ENCODE peak calls at places on chromosomes 12 and 14, in four cellular contexts. O is HFF-Myc, T is GM23338, V is right lobe of liver. P is an unnamed sample.

GRCh38 chr14:81625343-81625742 is 91.7 kb upstream of the SEL1L start:
- DNase-seq in O (no peak), T (peak), V (no peak), P (no peak)

GRCh38 chr12:132429932-132430643 is 59.9 kb upstream of the FBRSL1 start:
- DNase-seq in O (no peak), T (peak), V (no peak), P (no peak)

GRCh38 chr14:103767306-103767894 is 51.8 kb downstream of the ZFYVE21 start:
- DNase-seq in O (no peak), T (no peak), V (no peak), P (no peak)

GRCh38 chr14:101223147-101223546 is 319.6 kb upstream of the RTL1 start:
- DNase-seq in O (no peak), T (peak), V (no peak), P (no peak)

GRCh38 chr12:19576421-19576925 is 137.2 kb downstream of the AEBP2 start:
- DNase-seq in O (no peak), T (no peak), V (no peak), P (no peak)

GRCh38 chr14:58191763-58192596 is 8.0 kb upstream of the ACTR10 start:
- DNase-seq in O (no peak), T (no peak), V (no peak), P (no peak)

GRCh38 chr12:29733060-29733459 is 50.7 kb downstream of the TMTC1 start:
- DNase-seq in O (no peak), T (no peak), V (no peak), P (no peak)

GRCh38 chr12:41011939-41012338 is 176.2 kb upstream of the PDZRN4 start:
- DNase-seq in O (no peak), T (peak), V (no peak), P (no peak)

GRCh38 chr14:90109858-90110257 is 48.1 kb downstream of the KCNK13 start:
- DNase-seq in O (no peak), T (peak), V (no peak), P (no peak)

GRCh38 chr14:35362911-35363374 is 41.6 kb downstream of the NFKBIA start:
- DNase-seq in O (no peak), T (no peak), V (no peak), P (no peak)

GRCh38 chr12:54383041-54383609 is 1.4 kb downstream of the ZNF385A start:
- DNase-seq in O (peak), T (no peak), V (no peak), P (no peak)

GRCh38 chr12:110279976-110280783 is 867 bp upstream of the ATP2A2 start:
- DNase-seq in O (no peak), T (peak), V (no peak), P (no peak)

GRCh38 chr12:92784795-92785562 is 82.2 kb downstream of the PLEKHG7 start:
- DNase-seq in O (peak), T (peak), V (no peak), P (peak)

GRCh38 chr14:74517731-74518130 is 24.2 kb downstream of the ISCA2 start:
- DNase-seq in O (no peak), T (no peak), V (peak), P (no peak)

GRCh38 chr14:64636208-64636979 is 67.8 kb upstream of the PLEKHG3 start:
- DNase-seq in O (no peak), T (peak), V (peak), P (no peak)

GRCh38 chr12:8156845-8157244 is at the start of gene ZNF705A:
- DNase-seq in O (peak), T (no peak), V (no peak), P (peak)

GRCh38 chr12:2092890-2093289 is 40.1 kb downstream of the CACNA1C start:
- DNase-seq in O (no peak), T (no peak), V (no peak), P (no peak)

GRCh38 chr14:51750542-51750941 is 98.8 kb downstream of the FRMD6 start:
- DNase-seq in O (no peak), T (peak), V (no peak), P (no peak)

DNA sequence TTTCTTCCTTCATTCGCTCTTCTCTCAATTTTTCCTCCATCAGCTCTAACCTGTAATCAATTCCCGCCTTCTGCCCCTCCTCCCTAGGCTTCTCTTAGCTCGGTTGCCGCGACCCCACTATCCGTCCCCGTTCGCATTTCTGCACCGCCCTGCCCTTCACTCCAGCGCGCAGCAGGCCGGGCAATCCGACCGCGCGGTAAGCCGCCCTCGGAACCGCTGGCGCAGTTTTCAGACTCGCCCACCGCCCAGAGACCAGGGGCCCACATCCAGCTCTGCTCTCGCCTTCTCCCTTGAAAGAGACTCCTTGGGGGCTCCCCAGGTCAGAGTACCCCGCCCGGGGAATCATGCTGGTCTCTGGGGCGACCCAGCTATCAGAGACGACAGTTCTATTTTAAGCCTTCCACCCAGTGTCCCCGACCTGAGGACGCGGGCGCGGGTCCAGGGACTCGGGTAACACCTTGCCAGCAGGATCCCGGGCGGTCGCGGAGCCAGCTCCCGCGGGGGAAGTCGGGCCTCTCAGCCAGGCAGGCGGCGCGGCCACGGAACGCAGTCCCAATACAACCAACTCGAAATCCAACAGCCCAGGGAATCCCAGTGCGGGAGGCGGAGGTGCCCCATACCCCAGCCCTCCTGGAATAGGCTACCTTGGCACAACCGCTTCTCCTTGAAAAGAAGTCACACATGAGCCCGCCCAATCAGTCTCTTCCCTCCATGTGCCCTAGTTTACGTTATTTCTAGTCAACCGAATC is 5.7 kb upstream of the SLC38A4 start:
- DNase-seq in O (no peak), T (peak), V (peak), P (no peak)
- H3K4me3 ChIP-seq in O (peak), T (peak), V (peak), P (peak)

GRCh38 chr14:66395300-66395699 is 90.9 kb upstream of the CCDC196 start:
- DNase-seq in O (no peak), T (peak), V (no peak), P (no peak)
- TF ChIP-seq CTCF in O (no peak), T (peak), V (peak), P (no peak)

GRCh38 chr12:14410841-14411569 is 45.5 kb downstream of the ATF7IP start:
- DNase-seq in O (no peak), T (no peak), V (no peak), P (no peak)
- H3K4me3 ChIP-seq in O (no peak), T (no peak), V (no peak), P (no peak)

GRCh38 chr12:102939059-102939458 is 18.4 kb upstream of the ASCL1 start:
- DNase-seq in O (no peak), T (no peak), V (no peak), P (no peak)

DNA sequence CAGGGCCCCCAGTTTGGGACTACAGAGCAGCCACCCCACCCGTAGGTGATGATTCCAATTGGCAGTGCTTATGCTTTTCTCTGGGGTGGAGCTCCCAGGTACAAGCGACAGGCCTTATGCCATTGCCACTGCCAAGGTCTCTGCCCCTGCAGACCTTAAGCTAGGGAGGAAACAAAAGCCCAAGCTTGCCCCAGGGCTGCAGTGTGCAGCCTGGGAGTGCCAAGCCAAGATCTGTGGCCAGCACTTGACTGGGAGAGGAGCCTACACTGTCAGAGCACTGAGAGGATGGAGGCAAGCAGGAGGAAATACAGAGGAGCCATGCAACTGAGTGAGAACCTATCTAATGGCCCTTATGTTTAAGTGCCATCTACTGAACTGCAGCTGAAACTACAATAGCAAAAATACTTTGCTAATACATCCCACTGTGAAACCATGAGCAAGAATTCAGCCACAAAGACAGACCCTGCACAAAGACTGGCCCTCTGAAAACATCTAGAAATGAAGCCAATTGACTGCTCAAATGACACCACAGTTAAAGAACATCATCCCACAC is 17.7 kb upstream of the ASCL1 start:
- DNase-seq in O (no peak), T (peak), V (no peak), P (no peak)
- TF ChIP-seq CTCF in O (no peak), T (peak), V (peak), P (no peak)